ENCODE peak calls at places on chromosome 1, in four cellular contexts. J, R, T and B are unnamed samples.
A peak's percentile ranks its signal among the peaks of the same experiment; 100 is the strongest.

GRCh38 chr1:206841609-206842323 is 23.7 kb upstream of the IL20 start:
- DNase-seq in J (no peak), R (no peak), T (no peak), B (no peak)

GRCh38 chr1:169550294-169550693 is 36.0 kb downstream of the F5 start:
- DNase-seq in J (peak; percentile 58), R (peak; percentile 45), T (no peak), B (no peak)

GRCh38 chr1:102919659-102920058 is 188.7 kb downstream of the COL11A1 start:
- DNase-seq in J (no peak), R (no peak), T (no peak), B (no peak)

GRCh38 chr1:32454726-32455125 is 10.1 kb upstream of the ZBTB8B start:
- DNase-seq in J (peak; percentile 35), R (no peak), T (no peak), B (no peak)

GRCh38 chr1:99677416-99677815 is 31.5 kb downstream of the PALMD start:
- DNase-seq in J (no peak), R (no peak), T (no peak), B (no peak)

GRCh38 chr1:212463565-212464270 is 31.0 kb downstream of the NENF start:
- DNase-seq in J (no peak), R (no peak), T (no peak), B (no peak)

GRCh38 chr1:171457412-171457811 is 27.9 kb upstream of the PRRC2C start:
- DNase-seq in J (no peak), R (no peak), T (no peak), B (no peak)

GRCh38 chr1:156379420-156380165 is 10.6 kb downstream of the RHBG start:
- DNase-seq in J (no peak), R (peak; percentile 22), T (no peak), B (no peak)

GRCh38 chr1:222028151-222028550 is 286.3 kb upstream of the DUSP10 start:
- DNase-seq in J (no peak), R (no peak), T (no peak), B (no peak)

DNA sequence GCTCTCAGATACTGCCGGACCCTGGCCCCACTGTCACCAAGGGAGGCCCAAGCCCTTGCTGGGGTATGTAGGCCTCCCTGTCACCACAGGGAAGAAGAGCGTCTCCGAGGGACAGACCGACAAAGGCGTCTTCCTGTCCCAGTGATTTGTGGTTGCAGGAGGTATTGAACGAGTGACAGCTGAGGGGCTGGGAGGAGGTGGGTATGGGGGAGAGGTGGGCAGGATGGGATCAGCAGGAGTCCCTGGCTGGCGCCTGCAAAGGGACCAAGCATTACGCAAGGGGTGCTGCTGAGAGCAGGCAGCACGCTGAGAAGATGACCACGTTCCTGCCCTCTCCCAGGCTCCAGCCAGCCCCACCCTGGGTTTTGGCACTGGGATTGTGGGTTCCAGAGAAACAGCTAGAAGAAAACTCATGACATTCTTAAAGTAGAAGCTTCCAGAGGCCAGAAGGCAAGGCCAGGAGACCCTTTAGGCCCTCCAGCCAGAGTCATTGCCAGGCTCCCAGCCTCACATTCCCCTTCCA is 29.6 kb downstream of the LRP8 start:
- DNase-seq in J (no peak), R (no peak), T (no peak), B (no peak)
- TF ChIP-seq TAF1 in J (no peak), R (no peak), T (no peak), B (no peak)

DNA sequence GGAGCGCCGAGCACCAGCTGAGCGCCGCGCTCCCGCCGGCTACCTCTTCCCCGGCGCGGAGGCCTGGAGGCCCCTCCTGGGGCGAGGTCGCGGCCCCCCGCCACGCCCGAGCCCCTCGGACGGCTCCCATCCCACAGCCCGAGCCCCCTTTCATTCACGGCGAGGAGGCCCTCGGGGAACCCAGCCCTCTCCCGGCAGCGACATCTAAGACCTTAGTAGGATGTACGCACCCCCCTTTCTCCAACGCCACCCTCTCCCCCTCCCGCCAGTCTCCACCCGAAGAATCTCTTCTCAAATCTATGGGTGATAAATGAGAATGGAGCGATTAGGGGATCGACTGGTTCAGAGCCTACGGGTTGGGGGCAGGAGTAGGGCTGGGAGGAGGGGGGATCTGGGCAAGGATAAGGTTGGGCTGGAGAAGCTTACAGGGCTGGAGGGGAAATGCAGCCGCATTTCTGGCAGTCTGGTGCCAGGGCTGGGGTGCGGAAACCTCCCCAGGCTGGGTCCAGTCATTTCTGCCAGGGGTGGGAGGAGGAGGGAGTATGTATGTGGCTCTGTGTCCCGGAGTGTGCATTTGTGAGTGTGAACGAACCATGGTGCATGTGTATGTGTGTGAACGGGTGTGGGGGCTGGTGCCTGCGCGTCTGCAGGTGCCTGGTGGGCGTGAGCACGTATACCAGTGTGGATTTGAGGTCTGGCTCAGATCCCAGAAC is 10.3 kb downstream of the C1orf216 start:
- DNase-seq in J (no peak), R (no peak), T (no peak), B (no peak)
- TF ChIP-seq CBX5 in J (no peak), R (no peak), T (no peak), B (no peak)

GRCh38 chr1:220290163-220290761 is 18.0 kb upstream of the RAB3GAP2 start:
- DNase-seq in J (no peak), R (no peak), T (no peak), B (no peak)
- TF ChIP-seq ATF2 in J (no peak), R (no peak), T (no peak), B (no peak)

DNA sequence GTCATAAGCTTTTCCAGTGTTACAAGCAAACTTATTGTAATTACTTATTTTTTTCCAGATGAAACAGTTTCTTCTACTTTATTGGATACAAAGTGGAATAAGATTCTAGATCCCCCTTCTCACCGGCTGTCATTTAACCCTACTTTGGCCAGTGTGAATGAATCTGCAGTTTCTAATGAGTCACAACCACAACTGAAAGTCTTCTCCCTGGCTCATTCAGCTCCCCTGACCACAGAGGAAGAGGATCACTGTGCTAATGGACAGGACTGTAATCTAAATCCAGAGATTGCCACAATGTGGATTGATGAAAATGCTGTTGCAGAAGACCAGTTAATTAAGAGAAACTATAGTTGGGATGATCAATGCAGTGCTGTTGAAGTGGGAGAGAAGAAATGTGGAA is 95.5 kb downstream of the ZFYVE9 start:
- DNase-seq in J (no peak), R (peak; percentile 23), T (no peak), B (no peak)
- TF ChIP-seq TAF1 in J (no peak), R (no peak), T (no peak), B (no peak)

GRCh38 chr1:247375747-247376146 is 40.2 kb upstream of the NLRP3 start:
- DNase-seq in J (no peak), R (no peak), T (no peak), B (no peak)

GRCh38 chr1:247370786-247371732 is 39.4 kb upstream of the ZNF496 start:
- DNase-seq in J (no peak), R (peak; percentile 60), T (no peak), B (no peak)

GRCh38 chr1:247376659-247377058 is 39.3 kb upstream of the NLRP3 start:
- DNase-seq in J (no peak), R (no peak), T (no peak), B (no peak)

GRCh38 chr1:247371801-247372259 is 40.2 kb upstream of the ZNF496 start:
- DNase-seq in J (no peak), R (no peak), T (no peak), B (no peak)

DNA sequence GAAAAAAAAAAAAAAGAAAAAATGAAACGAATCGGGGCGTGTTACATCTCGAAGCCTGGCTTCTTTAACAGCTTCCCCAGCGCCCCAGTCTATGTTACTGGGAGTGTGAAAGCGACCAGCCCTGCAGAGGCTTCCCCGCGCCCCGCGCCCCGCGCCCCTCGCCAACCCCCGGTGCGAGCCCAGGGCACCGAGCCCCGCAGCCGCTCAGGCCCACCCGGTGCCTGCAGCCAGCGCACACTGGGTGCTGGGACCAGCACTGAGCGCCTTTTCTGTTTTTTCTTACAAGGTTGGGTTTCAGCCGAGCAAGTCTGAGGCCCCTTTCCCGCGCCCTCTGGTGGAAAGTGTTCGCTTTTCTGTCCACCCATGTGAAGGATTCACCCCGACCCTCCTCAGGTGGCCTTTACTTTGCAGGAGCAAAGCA is 42.1 kb upstream of the ZNF496 start:
- DNase-seq in J (peak; percentile 6), R (peak; percentile 79), T (no peak), B (no peak)
- TF ChIP-seq CBX5 in J (no peak), R (no peak), T (no peak), B (no peak)

DNA sequence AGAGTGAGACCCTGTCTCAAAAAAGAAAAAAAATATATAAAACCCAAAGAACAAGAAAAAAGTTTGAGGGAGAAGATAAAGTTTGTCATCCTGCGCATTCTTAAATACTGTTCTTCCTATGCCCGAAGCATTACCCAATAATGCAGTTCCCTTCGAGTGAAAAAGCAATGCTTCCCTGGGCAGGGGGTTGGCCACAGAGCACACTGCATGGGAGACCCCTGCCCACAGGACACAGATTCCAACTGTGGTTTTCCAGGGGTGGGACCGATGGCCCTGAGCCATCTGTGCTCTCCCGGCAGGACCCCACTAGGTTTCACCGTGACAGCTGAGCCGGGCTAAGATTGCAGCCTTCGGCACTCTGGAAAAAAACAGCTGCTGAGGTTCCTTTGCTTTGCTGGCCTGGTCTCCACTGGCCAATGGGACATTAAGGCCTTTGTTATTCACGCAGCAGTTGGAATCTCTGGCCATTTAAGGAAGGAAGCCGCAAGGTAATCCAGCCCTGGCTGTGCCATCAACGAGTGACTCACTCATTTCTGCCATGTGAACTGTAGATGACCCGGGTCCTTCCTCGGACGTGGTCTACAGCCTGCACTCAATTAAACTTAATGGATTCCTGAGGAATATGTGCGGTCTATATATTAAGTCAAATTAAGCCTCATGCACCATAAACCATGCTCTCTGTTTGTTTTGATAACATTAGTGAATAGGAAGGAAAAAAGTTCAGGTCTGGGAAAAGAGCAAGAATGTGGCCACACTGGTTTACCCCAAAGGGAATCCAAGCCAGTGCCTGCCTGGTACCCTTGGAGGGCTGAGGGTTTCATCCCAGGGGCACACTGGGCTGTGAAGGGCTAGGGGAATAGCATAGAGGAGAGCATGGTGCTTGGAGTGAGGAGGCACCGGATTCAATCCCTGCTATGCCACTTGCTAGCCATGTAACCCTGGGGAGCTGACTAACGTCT is 163.2 kb downstream of the ZBTB18 start:
- DNase-seq in J (peak; percentile 26), R (no peak), T (no peak), B (no peak)
- TF ChIP-seq ATF2 in J (no peak), R (no peak), T (no peak), B (no peak)

DNA sequence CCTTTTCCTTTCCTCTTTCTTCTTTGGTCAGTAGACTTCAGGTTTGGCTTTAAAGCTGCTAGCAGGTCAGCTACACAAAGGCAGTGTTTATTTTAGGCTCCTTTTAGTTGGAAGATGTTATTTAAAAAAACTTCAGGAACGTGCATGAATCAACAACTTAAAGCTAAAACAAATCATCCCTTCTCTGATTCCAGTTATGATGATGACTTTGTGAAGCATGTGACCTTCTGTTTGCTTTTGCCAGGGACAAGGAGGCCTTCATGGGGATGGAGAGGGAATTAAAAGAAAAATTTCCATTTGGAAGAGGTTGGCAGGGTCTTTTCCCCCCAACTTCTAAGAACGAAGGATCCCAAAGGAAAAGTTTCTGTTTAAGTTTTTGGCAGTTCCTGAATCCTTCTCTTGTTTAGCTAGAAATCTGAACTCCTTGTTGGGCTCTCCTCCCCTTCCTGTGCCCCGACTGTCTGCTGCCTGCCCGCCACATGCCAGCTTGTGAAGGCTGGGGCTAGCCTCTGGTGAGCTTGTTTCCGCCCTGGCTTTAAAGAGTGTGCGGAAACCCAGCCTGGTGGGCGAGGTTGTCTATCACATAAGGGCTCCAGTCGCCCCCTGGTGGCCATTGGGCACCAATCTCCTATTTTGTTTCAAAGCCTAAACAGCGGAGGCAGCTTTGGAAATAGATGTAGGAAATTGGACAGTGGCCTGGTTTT is 9.5 kb downstream of the ATP8B2 start:
- DNase-seq in J (peak; percentile 88), R (peak; percentile 89), T (no peak), B (peak; percentile 90)
- TF ChIP-seq TAF1 in J (no peak), R (no peak), T (no peak), B (no peak)

DNA sequence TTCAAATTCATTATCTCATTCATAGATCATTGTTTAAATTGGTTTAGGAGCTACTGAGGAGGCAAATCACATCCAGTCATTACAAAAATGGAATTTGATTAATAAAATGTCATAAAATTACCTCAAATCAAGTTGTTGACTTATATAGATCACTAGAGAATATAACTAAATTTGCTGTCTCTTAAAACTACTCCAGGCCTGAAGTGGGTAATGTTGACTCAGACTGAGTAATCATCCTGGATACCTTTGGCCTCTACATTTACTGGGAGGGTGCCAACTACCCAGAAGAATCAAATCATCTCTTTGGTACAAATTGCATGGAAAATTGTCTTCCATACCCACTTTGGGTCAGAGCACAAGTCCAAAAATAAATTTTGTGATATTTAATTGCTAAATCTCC is 191.2 kb upstream of the GREM2 start:
- DNase-seq in J (no peak), R (no peak), T (no peak), B (no peak)
- TF ChIP-seq CBX5 in J (no peak), R (no peak), T (no peak), B (no peak)